ENCODE peak calls at places on chromosomes 16 and 17, in nine cellular contexts. One of them, this sample, is unnamed.

GRCh38 chr17:12789075-12789975 is at the start of gene ARHGAP44:
- DNase-seq in fibroblast of lung: peak; percentile 65
- DNase-seq in heart right ventricle: peak; percentile 76
- DNase-seq in breast epithelium: peak; percentile 57
- DNase-seq in omental fat pad: no peak
- DNase-seq in endodermal cell: peak; percentile 97
- DNase-seq in ovary: peak; percentile 75
- DNase-seq in BE2C: peak; percentile 54
- DNase-seq in choroid plexus epithelial cell: peak; percentile 67
- DNase-seq in this sample: peak; percentile 59

GRCh38 chr17:37769050-37769449 is 24.2 kb upstream of the HNF1B start:
- DNase-seq in fibroblast of lung: no peak
- DNase-seq in heart right ventricle: no peak
- DNase-seq in breast epithelium: no peak
- DNase-seq in omental fat pad: no peak
- DNase-seq in endodermal cell: no peak
- DNase-seq in ovary: no peak
- DNase-seq in BE2C: no peak
- DNase-seq in choroid plexus epithelial cell: no peak
- DNase-seq in this sample: no peak

GRCh38 chr17:27038676-27039075 is 255.2 kb upstream of the WSB1 start:
- DNase-seq in fibroblast of lung: no peak
- DNase-seq in heart right ventricle: no peak
- DNase-seq in breast epithelium: no peak
- DNase-seq in omental fat pad: no peak
- DNase-seq in endodermal cell: peak; percentile 45
- DNase-seq in ovary: no peak
- DNase-seq in BE2C: peak; percentile 22
- DNase-seq in choroid plexus epithelial cell: no peak
- DNase-seq in this sample: no peak

GRCh38 chr16:82793550-82794244 is 166.9 kb downstream of the CDH13 start:
- DNase-seq in fibroblast of lung: no peak
- DNase-seq in heart right ventricle: no peak
- DNase-seq in breast epithelium: no peak
- DNase-seq in omental fat pad: no peak
- DNase-seq in endodermal cell: no peak
- DNase-seq in ovary: no peak
- DNase-seq in BE2C: no peak
- DNase-seq in choroid plexus epithelial cell: no peak
- DNase-seq in this sample: no peak

GRCh38 chr17:74276051-74276476 is 2.0 kb downstream of the DNAI2 start:
- DNase-seq in fibroblast of lung: peak; percentile 71
- DNase-seq in heart right ventricle: no peak
- DNase-seq in breast epithelium: no peak
- DNase-seq in omental fat pad: no peak
- DNase-seq in endodermal cell: no peak
- DNase-seq in ovary: peak; percentile 69
- DNase-seq in BE2C: no peak
- DNase-seq in choroid plexus epithelial cell: no peak
- DNase-seq in this sample: no peak

GRCh38 chr16:48971571-48972071 is 310.0 kb downstream of the CBLN1 start:
- DNase-seq in fibroblast of lung: peak; percentile 6
- DNase-seq in heart right ventricle: no peak
- DNase-seq in breast epithelium: no peak
- DNase-seq in omental fat pad: no peak
- DNase-seq in endodermal cell: peak; percentile 50
- DNase-seq in ovary: no peak
- DNase-seq in BE2C: no peak
- DNase-seq in choroid plexus epithelial cell: no peak
- DNase-seq in this sample: no peak

GRCh38 chr16:28313587-28313986 is 21.3 kb downstream of the SBK1 start:
- DNase-seq in fibroblast of lung: no peak
- DNase-seq in heart right ventricle: no peak
- DNase-seq in breast epithelium: no peak
- DNase-seq in omental fat pad: no peak
- DNase-seq in endodermal cell: no peak
- DNase-seq in ovary: no peak
- DNase-seq in BE2C: no peak
- DNase-seq in choroid plexus epithelial cell: no peak
- DNase-seq in this sample: no peak

GRCh38 chr17:73427198-73427597 is 115.4 kb upstream of the CDC42EP4 start:
- DNase-seq in fibroblast of lung: no peak
- DNase-seq in heart right ventricle: no peak
- DNase-seq in breast epithelium: no peak
- DNase-seq in omental fat pad: no peak
- DNase-seq in endodermal cell: no peak
- DNase-seq in ovary: no peak
- DNase-seq in BE2C: no peak
- DNase-seq in choroid plexus epithelial cell: no peak
- DNase-seq in this sample: peak; percentile 25

GRCh38 chr17:53278466-53278865 is 544.3 kb upstream of the KIF2B start:
- DNase-seq in fibroblast of lung: no peak
- DNase-seq in heart right ventricle: no peak
- DNase-seq in breast epithelium: no peak
- DNase-seq in omental fat pad: no peak
- DNase-seq in endodermal cell: no peak
- DNase-seq in ovary: no peak
- DNase-seq in BE2C: no peak
- DNase-seq in choroid plexus epithelial cell: no peak
- DNase-seq in this sample: no peak

GRCh38 chr16:26598061-26598460 is 468.7 kb upstream of the C16orf82 start:
- DNase-seq in fibroblast of lung: no peak
- DNase-seq in heart right ventricle: no peak
- DNase-seq in breast epithelium: no peak
- DNase-seq in omental fat pad: no peak
- DNase-seq in endodermal cell: peak; percentile 81
- DNase-seq in ovary: no peak
- DNase-seq in BE2C: no peak
- DNase-seq in choroid plexus epithelial cell: peak; percentile 72
- DNase-seq in this sample: no peak

GRCh38 chr17:601462-602303 is 113.0 kb downstream of the VPS53 start:
- DNase-seq in fibroblast of lung: peak; percentile 80
- DNase-seq in heart right ventricle: no peak
- DNase-seq in breast epithelium: no peak
- DNase-seq in omental fat pad: no peak
- DNase-seq in endodermal cell: no peak
- DNase-seq in ovary: no peak
- DNase-seq in BE2C: peak; percentile 85
- DNase-seq in choroid plexus epithelial cell: peak; percentile 73
- DNase-seq in this sample: peak; percentile 100

GRCh38 chr17:80408872-80409271 is 6.1 kb upstream of the ENDOV start:
- DNase-seq in fibroblast of lung: no peak
- DNase-seq in heart right ventricle: no peak
- DNase-seq in breast epithelium: no peak
- DNase-seq in omental fat pad: no peak
- DNase-seq in endodermal cell: peak; percentile 63
- DNase-seq in ovary: no peak
- DNase-seq in BE2C: no peak
- DNase-seq in choroid plexus epithelial cell: peak; percentile 15
- DNase-seq in this sample: no peak

GRCh38 chr17:79028496-79029326 is 4.7 kb downstream of the C1QTNF1 start:
- DNase-seq in fibroblast of lung: no peak
- DNase-seq in heart right ventricle: no peak
- DNase-seq in breast epithelium: peak; percentile 41
- DNase-seq in omental fat pad: no peak
- DNase-seq in endodermal cell: peak; percentile 49
- DNase-seq in ovary: peak; percentile 23
- DNase-seq in BE2C: no peak
- DNase-seq in choroid plexus epithelial cell: no peak
- DNase-seq in this sample: no peak
- TF ChIP-seq CTCF in fibroblast of lung: peak; percentile 32
- TF ChIP-seq CTCF in heart right ventricle: no peak
- TF ChIP-seq CTCF in breast epithelium: no peak
- TF ChIP-seq CTCF in omental fat pad: no peak
- TF ChIP-seq CTCF in endodermal cell: peak; percentile 51
- TF ChIP-seq CTCF in ovary: no peak
- TF ChIP-seq CTCF in BE2C: peak; percentile 36
- TF ChIP-seq CTCF in choroid plexus epithelial cell: peak; percentile 42
- TF ChIP-seq CTCF in this sample: no peak

GRCh38 chr17:16328997-16329396 is 24.3 kb downstream of the CENPV start:
- DNase-seq in fibroblast of lung: no peak
- DNase-seq in heart right ventricle: no peak
- DNase-seq in breast epithelium: no peak
- DNase-seq in omental fat pad: no peak
- DNase-seq in endodermal cell: peak; percentile 67
- DNase-seq in ovary: no peak
- DNase-seq in BE2C: no peak
- DNase-seq in choroid plexus epithelial cell: no peak
- DNase-seq in this sample: no peak
- TF ChIP-seq CTCF in fibroblast of lung: peak; percentile 21
- TF ChIP-seq CTCF in heart right ventricle: no peak
- TF ChIP-seq CTCF in breast epithelium: no peak
- TF ChIP-seq CTCF in omental fat pad: no peak
- TF ChIP-seq CTCF in endodermal cell: peak; percentile 57
- TF ChIP-seq CTCF in ovary: no peak
- TF ChIP-seq CTCF in BE2C: peak; percentile 21
- TF ChIP-seq CTCF in choroid plexus epithelial cell: peak; percentile 29
- TF ChIP-seq CTCF in this sample: peak; percentile 28

GRCh38 chr17:42531455-42532354 is 4.3 kb upstream of the NAGLU start:
- DNase-seq in fibroblast of lung: peak; percentile 45
- DNase-seq in heart right ventricle: peak; percentile 77
- DNase-seq in breast epithelium: no peak
- DNase-seq in omental fat pad: no peak
- DNase-seq in endodermal cell: peak; percentile 91
- DNase-seq in ovary: no peak
- DNase-seq in BE2C: peak; percentile 73
- DNase-seq in choroid plexus epithelial cell: no peak
- DNase-seq in this sample: peak; percentile 83
- TF ChIP-seq CTCF in fibroblast of lung: peak; percentile 33
- TF ChIP-seq CTCF in heart right ventricle: peak; percentile 29
- TF ChIP-seq CTCF in breast epithelium: peak; percentile 79
- TF ChIP-seq CTCF in omental fat pad: no peak
- TF ChIP-seq CTCF in endodermal cell: peak; percentile 63
- TF ChIP-seq CTCF in ovary: peak; percentile 71
- TF ChIP-seq CTCF in BE2C: peak; percentile 30
- TF ChIP-seq CTCF in choroid plexus epithelial cell: peak; percentile 34
- TF ChIP-seq CTCF in this sample: peak; percentile 41

DNA sequence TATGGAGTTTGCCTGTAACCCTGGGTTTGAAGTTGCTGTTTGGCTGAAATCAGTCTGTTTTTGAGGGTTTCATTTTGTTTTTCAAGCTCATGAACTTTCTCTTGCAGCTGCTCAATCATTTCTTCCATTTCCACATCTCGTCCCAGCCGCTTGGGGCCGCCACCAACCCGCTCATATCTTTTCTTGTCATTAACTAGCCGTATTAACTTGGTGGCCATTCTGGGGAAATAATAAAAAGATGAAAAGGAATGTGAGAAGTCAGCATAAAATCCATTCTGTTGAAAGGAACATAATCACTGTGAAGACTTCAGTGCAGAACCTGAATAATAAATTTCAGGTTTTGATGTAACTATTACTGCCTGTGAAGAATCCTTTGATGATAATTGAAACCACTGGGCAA is 11.5 kb downstream of the RPGRIP1L start:
- DNase-seq in fibroblast of lung: no peak
- DNase-seq in heart right ventricle: no peak
- DNase-seq in breast epithelium: no peak
- DNase-seq in omental fat pad: no peak
- DNase-seq in endodermal cell: peak; percentile 81
- DNase-seq in ovary: no peak
- DNase-seq in BE2C: no peak
- DNase-seq in choroid plexus epithelial cell: peak; percentile 45
- DNase-seq in this sample: no peak
- TF ChIP-seq CTCF in fibroblast of lung: peak; percentile 11
- TF ChIP-seq CTCF in heart right ventricle: no peak
- TF ChIP-seq CTCF in breast epithelium: no peak
- TF ChIP-seq CTCF in omental fat pad: no peak
- TF ChIP-seq CTCF in endodermal cell: peak; percentile 73
- TF ChIP-seq CTCF in ovary: no peak
- TF ChIP-seq CTCF in BE2C: no peak
- TF ChIP-seq CTCF in choroid plexus epithelial cell: peak; percentile 46
- TF ChIP-seq CTCF in this sample: peak; percentile 39

GRCh38 chr17:17167356-17167755 is 38.8 kb downstream of the PLD6 start:
- DNase-seq in fibroblast of lung: no peak
- DNase-seq in heart right ventricle: no peak
- DNase-seq in breast epithelium: no peak
- DNase-seq in omental fat pad: no peak
- DNase-seq in endodermal cell: no peak
- DNase-seq in ovary: no peak
- DNase-seq in BE2C: no peak
- DNase-seq in choroid plexus epithelial cell: no peak
- DNase-seq in this sample: no peak

GRCh38 chr17:17164676-17165075 is 41.5 kb downstream of the PLD6 start:
- DNase-seq in fibroblast of lung: no peak
- DNase-seq in heart right ventricle: no peak
- DNase-seq in breast epithelium: no peak
- DNase-seq in omental fat pad: no peak
- DNase-seq in endodermal cell: no peak
- DNase-seq in ovary: no peak
- DNase-seq in BE2C: no peak
- DNase-seq in choroid plexus epithelial cell: no peak
- DNase-seq in this sample: no peak

GRCh38 chr17:17165666-17166308 is 40.3 kb downstream of the PLD6 start:
- DNase-seq in fibroblast of lung: no peak
- DNase-seq in heart right ventricle: no peak
- DNase-seq in breast epithelium: no peak
- DNase-seq in omental fat pad: no peak
- DNase-seq in endodermal cell: no peak
- DNase-seq in ovary: no peak
- DNase-seq in BE2C: no peak
- DNase-seq in choroid plexus epithelial cell: no peak
- DNase-seq in this sample: no peak

GRCh38 chr17:17167986-17168385 is 38.1 kb downstream of the PLD6 start:
- DNase-seq in fibroblast of lung: no peak
- DNase-seq in heart right ventricle: no peak
- DNase-seq in breast epithelium: no peak
- DNase-seq in omental fat pad: no peak
- DNase-seq in endodermal cell: no peak
- DNase-seq in ovary: no peak
- DNase-seq in BE2C: no peak
- DNase-seq in choroid plexus epithelial cell: no peak
- DNase-seq in this sample: no peak

GRCh38 chr17:17166446-17166845 is 39.7 kb downstream of the PLD6 start:
- DNase-seq in fibroblast of lung: no peak
- DNase-seq in heart right ventricle: no peak
- DNase-seq in breast epithelium: no peak
- DNase-seq in omental fat pad: no peak
- DNase-seq in endodermal cell: no peak
- DNase-seq in ovary: no peak
- DNase-seq in BE2C: no peak
- DNase-seq in choroid plexus epithelial cell: no peak
- DNase-seq in this sample: no peak
- TF ChIP-seq CTCF in fibroblast of lung: no peak
- TF ChIP-seq CTCF in heart right ventricle: no peak
- TF ChIP-seq CTCF in breast epithelium: no peak
- TF ChIP-seq CTCF in omental fat pad: no peak
- TF ChIP-seq CTCF in endodermal cell: no peak
- TF ChIP-seq CTCF in ovary: no peak
- TF ChIP-seq CTCF in BE2C: no peak
- TF ChIP-seq CTCF in choroid plexus epithelial cell: no peak
- TF ChIP-seq CTCF in this sample: no peak

This sample was measured in fibroblast of villous mesenchyme.